ENCODE peak calls at places on chromosome 22, in seven cellular contexts. G, C, S, V, D, J and F are unnamed samples.
A peak's percentile ranks its signal among the peaks of the same experiment; 100 is the strongest.

GRCh38 chr22:40058265-40058664 is 63.5 kb downstream of the FAM83F start:
- DNase-seq in G (no peak), C (no peak), S (peak; percentile 54), V (no peak), D (no peak), J (no peak), F (no peak)

GRCh38 chr22:40121463-40121862 is 56.3 kb upstream of the TNRC6B start:
- DNase-seq in G (no peak), C (no peak), S (peak; percentile 30), V (no peak), D (no peak), J (no peak), F (no peak)

GRCh38 chr22:26168934-26169311 is 339 bp upstream of the SEZ6L start:
- DNase-seq in G (no peak), C (no peak), S (no peak), V (peak; percentile 13), D (no peak), J (no peak), F (no peak)

GRCh38 chr22:45212992-45213751 is 27.5 kb downstream of the KIAA0930 start:
- DNase-seq in G (peak; percentile 55), C (peak; percentile 34), S (no peak), V (peak; percentile 55), D (no peak), J (no peak), F (no peak)

GRCh38 chr22:18145676-18146388 is 4.1 kb upstream of the USP18 start:
- DNase-seq in G (no peak), C (no peak), S (no peak), V (no peak), D (no peak), J (no peak), F (no peak)

GRCh38 chr22:32733196-32733595 is 68.3 kb upstream of the TIMP3 start:
- DNase-seq in G (no peak), C (no peak), S (no peak), V (no peak), D (no peak), J (no peak), F (no peak)

GRCh38 chr22:36977401-36977861 is 41.8 kb downstream of the TST start:
- DNase-seq in G (peak; percentile 9), C (peak; percentile 42), S (peak; percentile 81), V (peak; percentile 81), D (no peak), J (no peak), F (no peak)

GRCh38 chr22:21041937-21042336 is 3.8 kb upstream of the LRRC74B start:
- DNase-seq in G (no peak), C (no peak), S (no peak), V (no peak), D (no peak), J (no peak), F (no peak)

GRCh38 chr22:17540481-17540880 is 22.8 kb upstream of the SLC25A18 start:
- DNase-seq in G (no peak), C (no peak), S (no peak), V (no peak), D (no peak), J (no peak), F (no peak)

GRCh38 chr22:33573479-33573878 is 346.8 kb downstream of the LARGE1 start:
- DNase-seq in G (no peak), C (no peak), S (no peak), V (no peak), D (no peak), J (no peak), F (no peak)

GRCh38 chr22:45830531-45831245 is 146.3 kb downstream of the WNT7B start:
- DNase-seq in G (no peak), C (no peak), S (no peak), V (no peak), D (no peak), J (no peak), F (no peak)

GRCh38 chr22:20258584-20259335 is 9.4 kb downstream of the RTN4R start:
- DNase-seq in G (no peak), C (no peak), S (no peak), V (no peak), D (no peak), J (no peak), F (no peak)

GRCh38 chr22:50245214-50246072 is 620 bp upstream of the TUBGCP6 start:
- DNase-seq in G (no peak), C (no peak), S (no peak), V (no peak), D (no peak), J (no peak), F (no peak)

GRCh38 chr22:47337161-47337621 is 574.7 kb downstream of the TBC1D22A start:
- DNase-seq in G (no peak), C (no peak), S (peak; percentile 21), V (peak; percentile 67), D (peak; percentile 76), J (no peak), F (no peak)

GRCh38 chr22:45526768-45527360 is 24.2 kb downstream of the FBLN1 start:
- DNase-seq in G (no peak), C (no peak), S (no peak), V (no peak), D (no peak), J (no peak), F (no peak)

GRCh38 chr22:50473088-50473487 is 1.7 kb downstream of the SBF1 start:
- DNase-seq in G (no peak), C (no peak), S (peak; percentile 42), V (no peak), D (peak; percentile 43), J (no peak), F (no peak)

GRCh38 chr22:49197500-49197899 is 630.2 kb downstream of the BRD1 start:
- DNase-seq in G (no peak), C (no peak), S (no peak), V (peak; percentile 32), D (no peak), J (no peak), F (no peak)

GRCh38 chr22:31607696-31608095 is 54.3 kb downstream of the PISD start:
- DNase-seq in G (no peak), C (no peak), S (no peak), V (no peak), D (no peak), J (no peak), F (no peak)

GRCh38 chr22:40247976-40248375 is 70.3 kb downstream of the TNRC6B start:
- DNase-seq in G (no peak), C (no peak), S (no peak), V (no peak), D (no peak), J (no peak), F (no peak)

GRCh38 chr22:46263208-46263575 is at the start of gene PKDREJ:
- DNase-seq in G (no peak), C (no peak), S (no peak), V (no peak), D (no peak), J (no peak), F (no peak)

GRCh38 chr22:48052621-48052890 is 1290.1 kb downstream of the TBC1D22A start:
- DNase-seq in G (no peak), C (no peak), S (no peak), V (no peak), D (no peak), J (no peak), F (no peak)

GRCh38 chr22:39352301-39352867 is 2.6 kb downstream of the SYNGR1 start:
- DNase-seq in G (no peak), C (no peak), S (no peak), V (peak; percentile 56), D (no peak), J (no peak), F (no peak)

GRCh38 chr22:17083811-17084540 is 824 bp upstream of the IL17RA start:
- DNase-seq in G (no peak), C (no peak), S (no peak), V (no peak), D (no peak), J (no peak), F (no peak)

GRCh38 chr22:36510966-36511881 is 4.4 kb upstream of the FOXRED2 start:
- DNase-seq in G (peak; percentile 52), C (peak; percentile 50), S (peak; percentile 51), V (peak; percentile 60), D (no peak), J (no peak), F (no peak)

GRCh38 chr22:34475886-34476285 is 555.6 kb upstream of the LARGE1 start:
- DNase-seq in G (no peak), C (no peak), S (no peak), V (no peak), D (no peak), J (no peak), F (no peak)

GRCh38 chr22:48820481-48821345 is 1007.0 kb downstream of the BRD1 start:
- DNase-seq in G (no peak), C (no peak), S (no peak), V (no peak), D (no peak), J (no peak), F (no peak)

GRCh38 chr22:50693462-50693861 is 20.8 kb downstream of the SHANK3 start:
- DNase-seq in G (no peak), C (no peak), S (no peak), V (no peak), D (no peak), J (no peak), F (no peak)

GRCh38 chr22:47687364-47687655 is 924.9 kb downstream of the TBC1D22A start:
- DNase-seq in G (no peak), C (no peak), S (no peak), V (no peak), D (no peak), J (no peak), F (no peak)

GRCh38 chr22:49977578-49977977 is 17.0 kb downstream of the PIM3 start:
- DNase-seq in G (no peak), C (no peak), S (no peak), V (no peak), D (no peak), J (peak; percentile 11), F (no peak)

DNA sequence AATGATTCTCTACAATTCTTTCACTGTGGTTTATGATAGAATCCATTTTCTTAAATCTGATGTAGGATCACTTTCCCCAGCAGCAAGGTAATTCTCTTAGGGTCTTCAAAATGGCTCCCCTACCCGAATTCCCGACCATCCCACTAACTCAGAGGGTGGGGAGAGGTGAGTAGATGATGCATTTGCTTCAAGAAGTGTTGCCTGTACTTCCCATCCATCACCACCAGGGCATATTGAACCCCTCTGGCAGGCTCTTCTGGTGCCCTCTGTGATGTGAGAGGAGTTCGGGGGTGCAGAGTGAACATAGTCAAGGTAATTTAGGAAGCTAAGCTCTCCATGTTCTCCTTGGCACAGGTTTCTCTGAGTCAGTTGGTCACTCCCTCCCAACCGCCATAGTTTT is 52.3 kb downstream of the ZNRF3 start:
- DNase-seq in G (no peak), C (no peak), S (no peak), V (no peak), D (no peak), J (no peak), F (no peak)
- TF ChIP-seq CTCF in G (no peak), C (no peak), S (no peak), V (no peak), D (peak; percentile 54), J (no peak), F (no peak)

GRCh38 chr22:43114958-43115357 is 4.4 kb downstream of the BIK start:
- DNase-seq in G (no peak), C (no peak), S (peak; percentile 89), V (no peak), D (no peak), J (no peak), F (no peak)
- TF ChIP-seq POLR2A in G (no peak), C (no peak), S (no peak), V (no peak), D (no peak), J (no peak), F (no peak)

GRCh38 chr22:22552630-22553029 is 6.4 kb downstream of the PRAME start:
- DNase-seq in G (no peak), C (no peak), S (no peak), V (no peak), D (no peak), J (no peak), F (no peak)
- TF ChIP-seq CTCF in G (no peak), C (no peak), S (no peak), V (no peak), D (no peak), J (no peak), F (no peak)

GRCh38 chr22:19177164-19178064 is 1.1 kb downstream of the SLC25A1 start:
- DNase-seq in G (no peak), C (no peak), S (no peak), V (no peak), D (no peak), J (no peak), F (no peak)
- TF ChIP-seq POLR2A in G (no peak), C (no peak), S (no peak), V (no peak), D (no peak), J (no peak), F (no peak)